ENCODE peak calls at places on chromosome 19, in four cellular contexts. H is stimulated activated CD8-positive, alpha-beta memory T cell treated with anti-CD3 and anti-CD28 coated beads, Interleukin-15, amount 100 ng/mL, for 4 hours; Q is ascending aorta; K is activated CD4-positive, alpha-beta memory T cell treated with anti-CD3 and anti-CD28 coated beads for 36 hours. B is an unnamed sample.

GRCh38 chr19:44315883-44316282 is 11.1 kb upstream of the ZNF235 start:
- DNase-seq in Q (no peak), H (no peak), K (no peak), B (no peak)

GRCh38 chr19:49058592-49058991 is 1.0 kb upstream of the CGB7 start:
- DNase-seq in Q (no peak), H (no peak), K (peak; percentile 57), B (no peak)

GRCh38 chr19:7904074-7905020 is 670 bp downstream of the MAP2K7 start:
- DNase-seq in Q (no peak), H (no peak), K (peak; percentile 72), B (no peak)

GRCh38 chr19:19900124-19900523 is 622 bp upstream of the ZNF93 start:
- DNase-seq in K (peak; percentile 20), H (no peak), Q (no peak), B (no peak)

GRCh38 chr19:51259348-51260245 is 8.7 kb downstream of the SIGLECL1 start:
- DNase-seq in Q (no peak), K (peak; percentile 67), H (no peak), B (no peak)

GRCh38 chr19:913080-913748 is at the start of gene R3HDM4:
- DNase-seq in Q (peak; percentile 86), H (peak; percentile 73), K (peak; percentile 89), B (no peak)

GRCh38 chr19:54337858-54338230 is 1.1 kb downstream of the LILRA4 start:
- DNase-seq in K (no peak), Q (no peak), H (no peak), B (no peak)

GRCh38 chr19:32104465-32105235 is 240.8 kb upstream of the ZNF507 start:
- DNase-seq in Q (no peak), K (no peak), H (no peak), B (no peak)

GRCh38 chr19:9128171-9128570 is 1.4 kb upstream of the OR7G3 start:
- DNase-seq in Q (no peak), K (no peak), H (no peak), B (no peak)

GRCh38 chr19:12065100-12065538 is 588 bp downstream of the ZNF844 start:
- DNase-seq in Q (peak; percentile 63), H (no peak), K (peak; percentile 26), B (no peak)

GRCh38 chr19:6767081-6767356 is 216 bp downstream of the SH2D3A start:
- DNase-seq in H (no peak), Q (no peak), K (no peak), B (no peak)

B was measured in NCI-H1436 treated with DMSO at 0.1 percent for 48 hours.